ENCODE peak calls at places on chromosome 12, in six cellular contexts. T is NCI-H1105, H is mucosa of gallbladder, Q is lung microvascular endothelial cell, D is NCI-H1092, F is DMS 273 treated with DMSO at 0.1 percent for 48 hours. P is an unnamed sample.

GRCh38 chr12:94458882-94459772 is 540 bp downstream of the CEP83 start:
- DNase-seq in T (peak; percentile 16), H (no peak), Q (peak; percentile 55), D (no peak), F (no peak), P (no peak)

GRCh38 chr12:103742349-103742784 is 98.7 kb downstream of the NT5DC3 start:
- DNase-seq in T (peak; percentile 92), H (peak; percentile 64), Q (peak; percentile 77), D (peak; percentile 70), F (peak; percentile 59), P (no peak)

GRCh38 chr12:117352260-117352659 is 9.2 kb downstream of the NOS1 start:
- DNase-seq in T (no peak), H (no peak), Q (no peak), D (no peak), F (no peak), P (no peak)

GRCh38 chr12:19120795-19121194 is 8.7 kb upstream of the PLEKHA5 start:
- DNase-seq in T (no peak), H (no peak), Q (no peak), D (no peak), F (no peak), P (no peak)

GRCh38 chr12:87642245-87642644 is 387.0 kb downstream of the C12orf50 start:
- DNase-seq in T (no peak), H (no peak), Q (no peak), D (no peak), F (no peak), P (no peak)

GRCh38 chr12:530308-530707 is 70.6 kb downstream of the B4GALNT3 start:
- DNase-seq in T (no peak), H (no peak), Q (peak; percentile 16), D (no peak), F (peak; percentile 61), P (no peak)

GRCh38 chr12:85531345-85531744 is 251.3 kb downstream of the ALX1 start:
- DNase-seq in T (no peak), H (no peak), Q (no peak), D (no peak), F (no peak), P (no peak)

GRCh38 chr12:117830471-117830870 is 138.3 kb downstream of the KSR2 start:
- DNase-seq in T (no peak), H (no peak), Q (no peak), D (no peak), F (no peak), P (no peak)

GRCh38 chr12:108613548-108613947 is 15.7 kb upstream of the TMEM119 start:
- DNase-seq in T (no peak), H (no peak), Q (no peak), D (no peak), F (no peak), P (no peak)

GRCh38 chr12:64730585-64730964 is 28.6 kb downstream of the GNS start:
- DNase-seq in T (no peak), H (no peak), Q (no peak), D (no peak), F (no peak), P (no peak)

P was measured in ureter.